ENCODE peak calls at places on chromosomes 11 and 22, in seven cellular contexts. One of them, this sample, is unnamed.

GRCh38 chr11:2474059-2474901 is 29.5 kb downstream of the KCNQ1 start:
- DNase-seq in lung: no peak
- DNase-seq in uterus: no peak
- DNase-seq in pancreas: peak
- DNase-seq in kidney epithelial cell: no peak
- DNase-seq in dorsolateral prefrontal cortex: no peak
- DNase-seq in foreskin fibroblast: no peak
- DNase-seq in this sample: no peak

GRCh38 chr22:49971232-49972162 is 10.9 kb downstream of the PIM3 start:
- DNase-seq in lung: peak
- DNase-seq in uterus: peak
- DNase-seq in pancreas: no peak
- DNase-seq in kidney epithelial cell: no peak
- DNase-seq in dorsolateral prefrontal cortex: no peak
- DNase-seq in foreskin fibroblast: peak
- DNase-seq in this sample: peak

GRCh38 chr22:43185860-43186261 is 1.1 kb downstream of the TTLL12 start:
- DNase-seq in lung: peak
- DNase-seq in uterus: peak
- DNase-seq in pancreas: peak
- DNase-seq in kidney epithelial cell: no peak
- DNase-seq in dorsolateral prefrontal cortex: peak
- DNase-seq in foreskin fibroblast: peak
- DNase-seq in this sample: peak

GRCh38 chr11:1659478-1659877 is 29.9 kb downstream of the KRTAP5-5 start:
- DNase-seq in lung: no peak
- DNase-seq in uterus: peak
- DNase-seq in pancreas: peak
- DNase-seq in kidney epithelial cell: no peak
- DNase-seq in dorsolateral prefrontal cortex: no peak
- DNase-seq in foreskin fibroblast: no peak
- DNase-seq in this sample: no peak

GRCh38 chr22:25282671-25283561 is 63.5 kb downstream of the CRYBB2 start:
- DNase-seq in lung: no peak
- DNase-seq in uterus: no peak
- DNase-seq in pancreas: peak
- DNase-seq in kidney epithelial cell: no peak
- DNase-seq in dorsolateral prefrontal cortex: no peak
- DNase-seq in foreskin fibroblast: no peak
- DNase-seq in this sample: no peak

GRCh38 chr11:28621648-28622215 is 513.5 kb downstream of the METTL15 start:
- DNase-seq in lung: no peak
- DNase-seq in uterus: peak
- DNase-seq in pancreas: no peak
- DNase-seq in kidney epithelial cell: no peak
- DNase-seq in dorsolateral prefrontal cortex: peak
- DNase-seq in foreskin fibroblast: peak
- DNase-seq in this sample: peak

GRCh38 chr22:44807915-44808690 is 55.7 kb downstream of the ARHGAP8 start:
- DNase-seq in lung: no peak
- DNase-seq in uterus: no peak
- DNase-seq in pancreas: peak
- DNase-seq in kidney epithelial cell: no peak
- DNase-seq in dorsolateral prefrontal cortex: no peak
- DNase-seq in foreskin fibroblast: no peak
- DNase-seq in this sample: no peak

GRCh38 chr11:73367482-73368024 is 8.6 kb upstream of the RELT start:
- DNase-seq in lung: no peak
- DNase-seq in uterus: no peak
- DNase-seq in pancreas: peak
- DNase-seq in kidney epithelial cell: no peak
- DNase-seq in dorsolateral prefrontal cortex: no peak
- DNase-seq in foreskin fibroblast: no peak
- DNase-seq in this sample: no peak

GRCh38 chr11:95788921-95789505 is 569 bp downstream of the FAM76B start:
- DNase-seq in lung: peak
- DNase-seq in uterus: no peak
- DNase-seq in pancreas: peak
- DNase-seq in kidney epithelial cell: no peak
- DNase-seq in dorsolateral prefrontal cortex: peak
- DNase-seq in foreskin fibroblast: peak
- DNase-seq in this sample: peak
- TF ChIP-seq CTCF in lung: no peak
- TF ChIP-seq CTCF in uterus: no peak
- TF ChIP-seq CTCF in pancreas: no peak
- TF ChIP-seq CTCF in kidney epithelial cell: peak
- TF ChIP-seq CTCF in dorsolateral prefrontal cortex: no peak
- TF ChIP-seq CTCF in foreskin fibroblast: peak
- TF ChIP-seq CTCF in this sample: peak

GRCh38 chr11:128620306-128621175 is 33.2 kb upstream of the ETS1 start:
- DNase-seq in lung: no peak
- DNase-seq in uterus: no peak
- DNase-seq in pancreas: no peak
- DNase-seq in kidney epithelial cell: no peak
- DNase-seq in dorsolateral prefrontal cortex: no peak
- DNase-seq in foreskin fibroblast: peak
- DNase-seq in this sample: peak
- H3K4me3 ChIP-seq in lung: no peak
- H3K4me3 ChIP-seq in uterus: no peak
- H3K4me3 ChIP-seq in pancreas: no peak
- H3K4me3 ChIP-seq in kidney epithelial cell: no peak
- H3K4me3 ChIP-seq in dorsolateral prefrontal cortex: no peak
- H3K4me3 ChIP-seq in foreskin fibroblast: no peak
- H3K4me3 ChIP-seq in this sample: no peak

DNA sequence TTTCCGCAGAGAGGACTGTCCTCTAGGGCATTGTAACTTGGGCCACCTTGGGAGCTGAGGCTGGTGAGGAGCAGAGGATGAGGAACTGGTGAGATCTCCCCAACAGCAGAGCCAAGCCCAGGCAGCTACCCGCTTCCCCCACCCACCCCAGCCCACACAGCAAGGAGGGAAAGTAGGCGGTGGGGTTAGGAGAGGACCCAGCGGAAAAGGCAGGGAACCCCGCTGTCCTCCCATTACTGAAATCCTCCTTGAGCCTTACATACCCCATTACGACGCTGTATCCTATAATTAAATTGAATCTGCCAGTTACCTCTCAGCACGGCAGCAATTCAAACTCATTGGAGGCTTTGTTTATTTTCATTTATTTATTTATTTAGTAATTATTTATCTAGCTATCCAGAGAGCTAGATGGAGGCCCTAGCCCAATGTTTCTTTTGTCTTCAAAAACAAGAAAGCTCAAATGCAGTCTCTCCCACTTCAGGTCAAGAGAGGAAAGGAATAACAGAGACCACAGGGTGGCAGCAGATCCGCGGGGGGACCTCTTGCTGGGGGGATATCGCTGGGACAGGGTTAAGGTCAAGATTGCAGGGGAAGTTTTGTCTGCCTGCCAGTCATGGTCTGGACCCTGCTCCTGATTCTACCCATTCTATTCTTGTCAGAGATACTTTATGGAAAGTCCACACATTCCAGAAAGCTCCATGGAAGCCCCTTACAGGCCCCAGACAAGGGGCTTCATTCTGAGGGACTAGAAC is 218.0 kb downstream of the ST3GAL4 start:
- DNase-seq in lung: no peak
- DNase-seq in uterus: no peak
- DNase-seq in pancreas: no peak
- DNase-seq in kidney epithelial cell: no peak
- DNase-seq in dorsolateral prefrontal cortex: no peak
- DNase-seq in foreskin fibroblast: no peak
- DNase-seq in this sample: no peak
- TF ChIP-seq CTCF in lung: no peak
- TF ChIP-seq CTCF in uterus: no peak
- TF ChIP-seq CTCF in pancreas: no peak
- TF ChIP-seq CTCF in kidney epithelial cell: peak
- TF ChIP-seq CTCF in dorsolateral prefrontal cortex: peak
- TF ChIP-seq CTCF in foreskin fibroblast: peak
- TF ChIP-seq CTCF in this sample: peak

GRCh38 chr11:65591939-65592814 is 3.4 kb downstream of the KCNK7 start:
- DNase-seq in lung: no peak
- DNase-seq in uterus: no peak
- DNase-seq in pancreas: peak
- DNase-seq in kidney epithelial cell: no peak
- DNase-seq in dorsolateral prefrontal cortex: no peak
- DNase-seq in foreskin fibroblast: peak
- DNase-seq in this sample: no peak

GRCh38 chr11:65594991-65595920 is at the start of gene KCNK7:
- DNase-seq in lung: no peak
- DNase-seq in uterus: no peak
- DNase-seq in pancreas: peak
- DNase-seq in kidney epithelial cell: no peak
- DNase-seq in dorsolateral prefrontal cortex: no peak
- DNase-seq in foreskin fibroblast: peak
- DNase-seq in this sample: no peak

GRCh38 chr11:65593518-65594414 is 1.8 kb downstream of the KCNK7 start:
- DNase-seq in lung: no peak
- DNase-seq in uterus: no peak
- DNase-seq in pancreas: peak
- DNase-seq in kidney epithelial cell: no peak
- DNase-seq in dorsolateral prefrontal cortex: peak
- DNase-seq in foreskin fibroblast: peak
- DNase-seq in this sample: peak

GRCh38 chr11:65590240-65590738 is 5.3 kb downstream of the KCNK7 start:
- DNase-seq in lung: no peak
- DNase-seq in uterus: no peak
- DNase-seq in pancreas: peak
- DNase-seq in kidney epithelial cell: no peak
- DNase-seq in dorsolateral prefrontal cortex: no peak
- DNase-seq in foreskin fibroblast: peak
- DNase-seq in this sample: peak

DNA sequence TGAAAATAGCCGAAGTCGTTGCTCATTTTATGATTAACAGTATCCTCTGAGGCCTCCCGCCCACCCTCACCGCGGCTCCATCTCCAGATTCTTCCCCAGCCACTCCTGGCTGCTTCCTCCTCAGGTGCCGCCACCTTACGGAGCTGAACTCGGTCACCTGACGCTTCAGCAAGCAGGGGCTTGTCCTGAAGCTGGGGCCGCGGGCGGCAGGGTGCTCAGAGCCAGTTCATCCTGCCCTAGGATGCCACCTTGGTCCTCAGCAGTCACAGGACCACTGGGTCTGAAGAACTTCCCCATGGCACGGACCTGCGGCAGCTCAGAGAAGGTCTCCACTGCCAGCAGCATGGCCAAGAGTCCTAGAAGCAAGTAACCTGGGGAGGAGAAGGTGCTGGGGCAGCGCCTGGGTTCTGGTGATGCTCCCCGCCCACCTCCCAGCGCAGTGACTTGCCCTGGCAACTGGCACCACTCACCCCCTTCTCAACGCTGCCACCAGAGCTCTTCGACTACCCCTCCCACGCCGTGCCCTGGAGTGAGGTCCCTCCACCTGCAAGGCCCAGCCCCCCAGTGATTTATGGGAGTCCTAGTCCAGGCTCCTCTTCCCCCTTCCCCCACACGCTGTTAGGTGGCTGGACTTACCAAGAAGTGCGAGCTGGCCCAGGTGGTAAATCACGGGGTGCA is 2.6 kb downstream of the KCNK7 start:
- DNase-seq in lung: no peak
- DNase-seq in uterus: no peak
- DNase-seq in pancreas: peak
- DNase-seq in kidney epithelial cell: no peak
- DNase-seq in dorsolateral prefrontal cortex: no peak
- DNase-seq in foreskin fibroblast: no peak
- DNase-seq in this sample: no peak
- H3K4me3 ChIP-seq in lung: no peak
- H3K4me3 ChIP-seq in uterus: no peak
- H3K4me3 ChIP-seq in pancreas: peak
- H3K4me3 ChIP-seq in kidney epithelial cell: no peak
- H3K4me3 ChIP-seq in dorsolateral prefrontal cortex: peak
- H3K4me3 ChIP-seq in foreskin fibroblast: no peak
- H3K4me3 ChIP-seq in this sample: no peak

GRCh38 chr11:70472240-70472639 is 73.9 kb downstream of the CTTN start:
- DNase-seq in lung: no peak
- DNase-seq in uterus: no peak
- DNase-seq in pancreas: no peak
- DNase-seq in kidney epithelial cell: no peak
- DNase-seq in dorsolateral prefrontal cortex: no peak
- DNase-seq in foreskin fibroblast: no peak
- DNase-seq in this sample: no peak

GRCh38 chr11:70470127-70470526 is 71.8 kb downstream of the CTTN start:
- DNase-seq in lung: no peak
- DNase-seq in uterus: no peak
- DNase-seq in pancreas: no peak
- DNase-seq in kidney epithelial cell: no peak
- DNase-seq in dorsolateral prefrontal cortex: no peak
- DNase-seq in foreskin fibroblast: peak
- DNase-seq in this sample: no peak

GRCh38 chr11:70473186-70473872 is 75.0 kb downstream of the CTTN start:
- DNase-seq in lung: no peak
- DNase-seq in uterus: no peak
- DNase-seq in pancreas: no peak
- DNase-seq in kidney epithelial cell: no peak
- DNase-seq in dorsolateral prefrontal cortex: no peak
- DNase-seq in foreskin fibroblast: no peak
- DNase-seq in this sample: no peak

GRCh38 chr11:70468256-70469230 is 70.2 kb downstream of the CTTN start:
- DNase-seq in lung: no peak
- DNase-seq in uterus: no peak
- DNase-seq in pancreas: no peak
- DNase-seq in kidney epithelial cell: no peak
- DNase-seq in dorsolateral prefrontal cortex: no peak
- DNase-seq in foreskin fibroblast: no peak
- DNase-seq in this sample: no peak

GRCh38 chr11:70471254-70471653 is 72.9 kb downstream of the CTTN start:
- DNase-seq in lung: no peak
- DNase-seq in uterus: no peak
- DNase-seq in pancreas: no peak
- DNase-seq in kidney epithelial cell: no peak
- DNase-seq in dorsolateral prefrontal cortex: no peak
- DNase-seq in foreskin fibroblast: peak
- DNase-seq in this sample: peak
- TF ChIP-seq CTCF in lung: no peak
- TF ChIP-seq CTCF in uterus: no peak
- TF ChIP-seq CTCF in pancreas: no peak
- TF ChIP-seq CTCF in kidney epithelial cell: no peak
- TF ChIP-seq CTCF in dorsolateral prefrontal cortex: no peak
- TF ChIP-seq CTCF in foreskin fibroblast: peak
- TF ChIP-seq CTCF in this sample: peak

DNA sequence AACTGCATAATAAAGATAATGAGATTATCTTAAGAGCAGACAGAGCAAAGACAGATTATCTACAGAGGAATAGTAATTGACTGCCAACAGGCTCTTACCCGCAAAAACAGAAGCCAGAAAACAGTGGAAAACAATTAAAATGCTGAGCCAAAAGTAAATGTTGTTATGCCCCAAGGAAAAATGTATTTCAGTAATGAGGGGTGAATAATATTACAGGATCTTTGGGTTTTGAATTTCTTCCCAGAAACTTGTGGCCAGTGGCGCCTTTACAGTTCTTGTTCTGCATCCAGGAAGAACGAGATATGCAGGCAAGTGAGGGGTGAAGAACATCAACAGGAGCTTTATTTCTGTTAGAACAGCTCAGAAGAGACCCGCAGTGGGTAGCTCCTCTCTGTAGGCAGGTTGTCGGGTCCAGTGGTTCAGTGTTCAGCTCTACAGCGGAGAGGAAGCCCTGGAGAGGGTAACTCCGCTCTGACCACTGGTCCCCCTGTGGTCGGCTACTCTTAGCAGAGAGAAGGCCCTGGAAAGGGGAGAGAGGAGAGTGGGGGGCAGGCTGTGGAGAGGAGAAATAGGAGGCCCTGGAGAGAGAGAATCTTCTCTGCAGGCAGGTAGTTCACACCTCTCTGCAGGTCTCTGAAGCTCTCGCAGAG is 51.8 kb upstream of the SC5D start:
- DNase-seq in lung: no peak
- DNase-seq in uterus: no peak
- DNase-seq in pancreas: no peak
- DNase-seq in kidney epithelial cell: no peak
- DNase-seq in dorsolateral prefrontal cortex: no peak
- DNase-seq in foreskin fibroblast: no peak
- DNase-seq in this sample: no peak
- H3K4me3 ChIP-seq in lung: no peak
- H3K4me3 ChIP-seq in uterus: no peak
- H3K4me3 ChIP-seq in pancreas: no peak
- H3K4me3 ChIP-seq in kidney epithelial cell: no peak
- H3K4me3 ChIP-seq in dorsolateral prefrontal cortex: no peak
- H3K4me3 ChIP-seq in foreskin fibroblast: no peak
- H3K4me3 ChIP-seq in this sample: no peak